ENCODE peak calls at places on chromosomes 13 and 19, in six cellular contexts. N, V, J, Z, B and D are unnamed samples.

GRCh38 chr19:18379803-18380747 is 5.9 kb upstream of the GDF15 start:
- DNase-seq in N (peak), Z (peak), V (peak), B (peak), J (peak), D (no peak)

GRCh38 chr19:7650148-7650547 is 13.2 kb downstream of the STXBP2 start:
- DNase-seq in J (no peak), N (no peak), Z (no peak), B (no peak), V (no peak), D (no peak)

GRCh38 chr19:55069137-55069858 is 6.3 kb upstream of the RDH13 start:
- DNase-seq in J (peak), B (peak), V (peak), Z (no peak), N (peak), D (no peak)

GRCh38 chr19:18427752-18428131 is 8.5 kb downstream of the SSBP4 start:
- DNase-seq in B (no peak), V (no peak), Z (no peak), J (no peak), N (no peak), D (no peak)

GRCh38 chr13:30978981-30979956 is 46.8 kb downstream of the TEX26 start:
- DNase-seq in B (no peak), J (no peak), N (peak), V (peak), Z (no peak), D (no peak)

GRCh38 chr19:47608908-47609879 is at the start of gene BICRA:
- DNase-seq in V (peak), N (peak), J (peak), B (peak), Z (peak), D (no peak)

GRCh38 chr13:30133976-30134375 is 173.4 kb downstream of the KATNAL1 start:
- DNase-seq in N (no peak), J (no peak), Z (no peak), B (no peak), V (no peak), D (no peak)

GRCh38 chr13:49319555-49320350 is 72.0 kb downstream of the CDADC1 start:
- DNase-seq in B (no peak), V (no peak), J (no peak), N (no peak), Z (no peak), D (peak)

GRCh38 chr19:17772172-17772571 is 20.9 kb downstream of the FCHO1 start:
- DNase-seq in N (peak), Z (no peak), B (no peak), V (no peak), J (peak), D (no peak)

GRCh38 chr13:66860868-66861447 is 369.2 kb downstream of the PCDH9 start:
- DNase-seq in Z (no peak), V (no peak), N (no peak), B (no peak), J (no peak), D (no peak)

GRCh38 chr13:108877300-108877699 is 247.9 kb downstream of the MYO16 start:
- DNase-seq in J (peak), V (no peak), B (peak), N (no peak), Z (no peak), D (no peak)

GRCh38 chr19:1315470-1316166 is 29.9 kb downstream of the EFNA2 start:
- DNase-seq in N (peak), B (peak), J (peak), V (peak), Z (peak), D (no peak)

GRCh38 chr13:27203854-27204253 is 32.2 kb upstream of the USP12 start:
- DNase-seq in J (peak), Z (no peak), V (no peak), B (no peak), N (peak), D (no peak)

GRCh38 chr19:55306712-55307111 is 18.4 kb downstream of the TMEM150B start:
- DNase-seq in J (no peak), B (no peak), V (no peak), Z (no peak), N (no peak), D (no peak)

GRCh38 chr19:8458380-8458779 is 13.6 kb downstream of the HNRNPM start:
- DNase-seq in N (no peak), V (no peak), J (no peak), B (no peak), Z (no peak), D (no peak)

GRCh38 chr13:46961719-46962118 is 64.9 kb upstream of the HTR2A start:
- DNase-seq in B (peak), J (peak), Z (no peak), V (no peak), N (no peak), D (peak)

GRCh38 chr13:81686877-81687276 is 1346.0 kb upstream of the SPRY2 start:
- DNase-seq in Z (no peak), B (peak), J (no peak), N (no peak), V (no peak), D (no peak)

GRCh38 chr13:31909889-31910551 is 121.6 kb upstream of the FRY start:
- DNase-seq in N (peak), B (peak), V (peak), Z (no peak), J (peak), D (no peak)

GRCh38 chr13:26502826-26503225 is 54.7 kb upstream of the WASF3 start:
- DNase-seq in Z (no peak), N (no peak), B (peak), V (peak), J (peak), D (peak)

GRCh38 chr13:112905990-112906641 is 62.9 kb upstream of the MCF2L start:
- DNase-seq in J (no peak), Z (no peak), N (no peak), V (peak), B (no peak), D (no peak)

GRCh38 chr19:3061214-3062161 is 807 bp downstream of the TLE5 start:
- DNase-seq in N (no peak), V (no peak), B (no peak), Z (peak), J (no peak), D (no peak)

GRCh38 chr13:111469916-111470506 is 149.6 kb downstream of the TEX29 start:
- DNase-seq in B (no peak), V (no peak), N (no peak), J (no peak), Z (no peak), D (no peak)

GRCh38 chr19:55613930-55614710 is 8.7 kb downstream of the ZNF865 start:
- DNase-seq in V (no peak), B (no peak), N (no peak), Z (no peak), J (no peak), D (no peak)

GRCh38 chr19:56639217-56639616 is 3.7 kb upstream of the SMIM17 start:
- DNase-seq in J (peak), Z (no peak), N (no peak), V (no peak), B (peak), D (no peak)

GRCh38 chr13:49869514-49869913 is 66.6 kb downstream of the SPRYD7 start:
- DNase-seq in Z (no peak), N (peak), B (peak), V (peak), J (peak), D (no peak)

GRCh38 chr19:6740589-6741348 is 1.3 kb downstream of the TRIP10 start:
- DNase-seq in J (peak), Z (peak), B (peak), N (peak), V (peak), D (no peak)

GRCh38 chr13:40355126-40355719 is 311.2 kb downstream of the FOXO1 start:
- DNase-seq in B (no peak), N (no peak), Z (no peak), J (no peak), V (peak), D (no peak)

GRCh38 chr19:28519218-28519779 is 693.7 kb downstream of the UQCRFS1 start:
- DNase-seq in J (no peak), B (no peak), N (no peak), Z (no peak), V (no peak), D (no peak)

GRCh38 chr13:72383646-72384045 is 343.8 kb downstream of the MZT1 start:
- DNase-seq in Z (no peak), V (no peak), B (no peak), J (no peak), N (no peak), D (no peak)

GRCh38 chr13:64782459-64782858 is 2447.7 kb downstream of the PCDH9 start:
- DNase-seq in Z (no peak), B (no peak), N (peak), J (no peak), V (no peak), D (no peak)

GRCh38 chr13:99686157-99686572 is 184.9 kb downstream of the TM9SF2 start:
- DNase-seq in Z (peak), B (peak), V (peak), J (peak), N (peak), D (no peak)
- H3K4me3 ChIP-seq in Z (no peak), B (no peak), V (peak), J (no peak), N (no peak), D (no peak)

GRCh38 chr13:100484708-100485107 is 103.9 kb downstream of the GGACT start:
- DNase-seq in Z (no peak), J (no peak), V (no peak), B (no peak), N (no peak), D (peak)
- H3K4me3 ChIP-seq in Z (no peak), J (no peak), V (no peak), B (no peak), N (no peak), D (no peak)

GRCh38 chr19:35125270-35125717 is 9.6 kb downstream of the LGI4 start:
- DNase-seq in J (no peak), Z (no peak), N (no peak), B (no peak), V (no peak), D (no peak)

GRCh38 chr19:35126624-35126959 is 8.3 kb downstream of the LGI4 start:
- DNase-seq in B (no peak), V (no peak), J (no peak), Z (no peak), N (no peak), D (no peak)

GRCh38 chr19:35127871-35128270 is 7.0 kb downstream of the LGI4 start:
- DNase-seq in B (no peak), V (no peak), N (no peak), Z (no peak), J (no peak), D (no peak)

GRCh38 chr19:35124098-35125060 is 8.8 kb downstream of the FXYD3 start:
- DNase-seq in V (peak), Z (peak), N (peak), B (peak), J (peak), D (peak)

DNA sequence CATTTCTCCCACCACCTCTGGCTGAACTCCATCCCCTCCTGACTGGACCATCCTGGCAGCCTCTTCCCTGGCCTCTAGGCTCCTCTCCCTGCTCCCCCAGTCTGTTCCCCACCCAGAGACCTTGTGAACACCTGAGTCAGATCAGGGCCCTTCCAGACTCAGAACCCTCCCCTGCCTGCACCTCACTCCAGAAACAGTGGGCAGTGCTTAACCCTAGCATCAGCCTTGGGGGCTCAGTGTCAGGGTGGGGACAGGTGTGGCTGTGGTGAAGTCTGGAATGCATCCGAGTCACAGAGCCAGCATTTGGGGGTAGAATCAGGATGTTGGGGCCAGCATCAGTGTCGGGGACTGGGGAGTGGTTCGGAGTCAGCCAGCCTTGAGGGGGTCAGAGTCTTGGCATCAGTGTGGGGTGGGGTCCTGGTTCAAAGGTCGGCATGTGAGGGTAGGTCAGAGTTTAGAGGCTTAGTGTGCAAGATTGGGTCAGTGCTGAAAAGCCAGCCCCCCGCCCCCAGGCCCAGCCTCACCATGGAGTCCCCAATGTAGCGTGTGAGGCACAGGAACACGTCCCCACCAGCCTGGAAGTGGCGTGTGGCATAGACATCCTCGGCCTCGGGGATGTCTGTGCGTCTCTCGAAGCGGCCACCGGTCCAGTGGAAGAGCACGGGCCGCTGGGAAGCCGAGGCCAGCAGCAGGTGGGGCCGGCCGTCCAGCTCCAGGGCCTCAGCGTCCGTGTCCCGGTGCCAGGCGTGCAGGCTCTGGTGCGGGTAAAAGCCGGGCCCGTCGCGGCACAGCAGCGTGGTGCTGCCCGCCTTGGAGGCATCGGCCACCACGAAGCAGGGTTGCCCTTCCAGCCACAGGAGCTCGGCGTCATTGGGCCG is 8.9 kb downstream of the LGI4 start:
- DNase-seq in J (no peak), N (no peak), V (no peak), Z (no peak), B (no peak), D (no peak)
- H3K4me3 ChIP-seq in J (no peak), N (no peak), V (no peak), Z (peak), B (no peak), D (no peak)

GRCh38 chr19:46494115-46494935 is 1.3 kb downstream of the PNMA8B start:
- DNase-seq in V (no peak), B (no peak), J (no peak), N (no peak), Z (no peak), D (no peak)

GRCh38 chr19:46492841-46493235 is 2.8 kb downstream of the PNMA8B start:
- DNase-seq in V (peak), N (no peak), J (no peak), Z (no peak), B (no peak), D (no peak)

GRCh38 chr19:46491975-46492682 is 3.5 kb downstream of the PNMA8B start:
- DNase-seq in J (no peak), B (no peak), N (no peak), V (no peak), Z (no peak), D (no peak)

GRCh38 chr19:46494936-46495788 is 505 bp downstream of the PNMA8B start:
- DNase-seq in V (peak), N (no peak), Z (no peak), J (no peak), B (no peak), D (no peak)

DNA sequence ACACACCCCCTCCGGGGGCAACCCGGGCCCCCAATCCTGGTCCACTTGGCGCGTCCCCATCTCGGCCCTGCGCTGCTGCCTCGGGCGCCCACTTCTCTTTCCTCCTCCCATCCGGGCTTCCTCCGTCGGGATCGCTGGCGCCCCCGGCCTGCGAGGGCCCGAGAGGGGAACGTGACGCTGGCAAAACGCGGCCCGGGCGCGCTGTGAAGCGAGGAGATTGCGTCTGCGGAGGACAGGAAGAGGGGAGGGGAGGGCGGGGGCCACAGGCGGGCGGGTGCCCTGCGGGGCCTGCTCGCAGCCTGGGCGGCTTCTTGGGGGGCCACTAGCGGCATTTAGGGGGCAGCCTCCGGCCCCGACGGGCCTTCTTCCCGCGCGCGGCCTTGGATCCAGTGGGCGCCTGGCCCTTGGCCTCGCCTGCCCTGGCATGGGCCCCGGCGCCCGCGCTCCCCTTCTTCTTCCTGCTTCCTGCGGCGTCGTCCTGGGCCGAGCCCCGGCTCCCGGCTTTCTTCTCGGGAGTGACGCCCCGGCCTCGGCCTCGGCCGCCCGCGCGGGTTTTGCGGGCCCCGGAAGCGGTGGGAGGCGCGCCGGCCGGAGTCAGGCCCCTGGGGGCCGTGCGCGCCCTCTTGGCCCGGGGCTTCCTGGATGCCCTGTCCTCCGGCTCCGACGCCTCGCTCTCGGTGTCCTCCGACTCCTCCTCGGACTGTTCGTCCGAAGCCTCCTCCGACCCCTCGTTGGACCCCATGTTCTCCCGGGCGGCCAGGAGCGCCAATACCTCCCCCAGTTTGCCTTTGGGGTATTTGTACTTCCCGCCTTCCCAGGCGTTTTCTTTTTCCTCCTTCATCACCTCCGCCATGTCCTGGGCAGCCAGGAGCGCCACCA is 2.2 kb downstream of the PNMA8B start:
- DNase-seq in N (no peak), J (no peak), Z (peak), V (peak), B (no peak), D (no peak)
- H3K4me3 ChIP-seq in N (no peak), J (no peak), Z (peak), V (no peak), B (no peak), D (no peak)

DNA sequence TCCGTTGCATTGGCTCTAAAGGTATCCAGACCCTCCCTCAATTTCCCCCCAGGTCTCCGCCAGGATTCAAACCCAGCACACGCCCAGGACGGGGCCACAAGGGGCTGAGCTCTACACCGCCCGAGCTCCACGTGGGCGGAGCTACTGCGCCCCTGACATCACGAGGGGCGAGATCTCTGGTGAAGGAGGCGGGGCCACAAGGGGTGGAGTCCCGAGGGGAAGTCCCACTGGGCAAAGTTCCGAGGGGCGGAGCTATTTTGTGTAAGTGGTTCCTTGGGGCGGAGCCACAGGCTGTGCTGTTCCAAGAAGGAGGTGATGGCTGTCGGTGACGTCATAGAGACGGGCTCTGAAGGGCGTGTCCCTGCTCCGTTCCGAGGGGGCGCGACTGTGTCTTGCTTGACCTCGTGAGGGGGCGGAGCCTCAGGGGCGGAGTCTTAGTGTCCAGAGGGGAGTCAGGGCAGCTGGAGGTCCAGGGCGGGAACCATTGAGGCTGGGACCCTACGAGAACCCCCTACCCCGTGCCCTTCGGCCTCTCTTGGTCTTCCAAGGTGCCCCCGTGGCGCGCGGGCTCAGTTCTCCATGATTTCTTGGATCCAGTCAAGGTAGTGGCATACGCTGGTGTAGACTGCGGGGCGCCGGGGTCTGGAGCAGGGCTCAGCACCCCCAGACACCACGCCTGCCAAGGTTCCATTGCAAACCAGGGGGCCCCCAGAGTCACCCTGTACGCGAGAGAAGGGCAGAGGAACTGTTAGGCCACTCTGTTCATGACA is 1.3 kb upstream of the KLK8 start:
- DNase-seq in Z (no peak), B (no peak), J (peak), N (peak), V (peak), D (no peak)
- H3K4me3 ChIP-seq in Z (no peak), B (no peak), J (no peak), N (peak), V (no peak), D (no peak)

DNA sequence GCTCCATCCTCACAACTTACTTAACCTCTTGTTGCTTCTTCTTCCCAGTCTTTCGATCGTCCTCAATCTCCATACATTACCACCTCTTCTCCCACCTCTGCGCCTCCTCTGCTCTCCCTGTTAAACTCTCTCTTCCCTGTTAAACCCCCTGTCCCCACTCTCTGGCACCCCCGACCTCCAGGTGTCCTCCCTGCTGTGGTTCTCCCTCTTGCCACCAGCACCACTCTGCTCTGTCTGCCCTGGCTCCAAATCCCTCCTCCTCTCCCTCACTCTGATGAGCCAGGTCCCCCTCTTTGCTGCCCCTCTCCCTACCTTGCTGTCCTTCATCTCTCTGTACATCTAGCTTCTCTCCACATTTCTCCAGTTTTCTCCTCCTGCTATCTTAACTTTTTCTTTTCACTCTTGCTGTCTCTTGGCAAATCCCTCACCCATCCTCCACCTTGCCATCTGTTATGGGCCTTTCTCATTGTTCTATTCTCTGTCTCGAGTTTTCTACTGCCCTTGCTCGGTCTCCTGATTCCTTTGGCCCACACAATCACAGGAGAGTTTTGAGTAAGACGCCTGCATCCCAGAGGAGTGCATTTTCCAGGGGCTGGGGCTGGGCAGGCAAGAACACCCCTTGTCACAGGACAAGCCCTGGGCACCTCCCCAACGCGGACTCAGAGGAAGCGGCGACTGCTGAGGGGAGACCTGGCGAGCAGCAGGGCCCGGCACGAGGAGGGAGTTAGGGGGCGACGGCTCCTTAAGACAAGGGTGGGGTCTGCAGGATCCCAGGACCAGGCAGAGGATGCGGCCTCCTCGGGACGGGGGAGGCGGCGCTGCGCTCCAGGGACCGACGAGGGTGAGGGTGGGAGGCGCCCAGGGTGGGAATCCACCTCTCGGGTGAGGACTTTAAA is 21.4 kb upstream of the ERVV-1 start:
- DNase-seq in J (no peak), V (peak), Z (peak), B (peak), N (no peak), D (no peak)
- H3K4me3 ChIP-seq in J (peak), V (peak), Z (peak), B (peak), N (no peak), D (peak)